ENCODE peak calls at places on chromosomes 2 and 18, in six cellular contexts. R, G, Z, A, V and U are unnamed samples.

GRCh38 chr2:109607766-109608165 is 6.0 kb downstream of the SEPTIN10 start:
- DNase-seq in Z (no peak), V (no peak), A (no peak), R (no peak), G (no peak), U (no peak)

GRCh38 chr2:31987454-31987853 is 23.4 kb downstream of the MEMO1 start:
- DNase-seq in Z (no peak), G (no peak), V (no peak), R (no peak), A (no peak), U (no peak)

GRCh38 chr2:60741588-60741987 is 14.5 kb upstream of the PAPOLG start:
- DNase-seq in V (no peak), Z (no peak), A (no peak), R (no peak), G (no peak), U (no peak)

GRCh38 chr2:62217980-62218379 is 22.1 kb downstream of the B3GNT2 start:
- DNase-seq in Z (no peak), A (no peak), G (no peak), V (no peak), R (no peak), U (no peak)

GRCh38 chr2:68059769-68060525 is 2.9 kb downstream of the C1D start:
- DNase-seq in R (no peak), A (no peak), G (no peak), V (no peak), Z (no peak), U (no peak)

GRCh38 chr2:32485399-32485798 is 128.6 kb downstream of the BIRC6 start:
- DNase-seq in A (no peak), R (no peak), Z (no peak), V (no peak), G (no peak), U (no peak)

GRCh38 chr2:166104084-166104483 is 23.7 kb downstream of the SCN1A start:
- DNase-seq in A (no peak), G (no peak), V (no peak), Z (no peak), R (no peak), U (no peak)

GRCh38 chr2:74425523-74425922 is 4.0 kb downstream of the WDR54 start:
- DNase-seq in R (no peak), V (no peak), A (no peak), G (peak; percentile 68), Z (no peak), U (no peak)

GRCh38 chr2:28649481-28650260 is 102.0 kb upstream of the PPP1CB start:
- DNase-seq in A (no peak), G (peak; percentile 36), R (no peak), V (no peak), Z (peak; percentile 60), U (no peak)

GRCh38 chr2:233800231-233800630 is 22.1 kb downstream of the MROH2A start:
- DNase-seq in Z (no peak), R (no peak), G (no peak), V (no peak), A (no peak), U (no peak)

GRCh38 chr2:31446848-31447247 is 32.3 kb upstream of the XDH start:
- DNase-seq in A (no peak), G (no peak), V (no peak), Z (no peak), R (no peak), U (no peak)

GRCh38 chr2:21289994-21290393 is 166.2 kb downstream of the TDRD15 start:
- DNase-seq in Z (no peak), R (no peak), A (no peak), G (no peak), V (no peak), U (no peak)

GRCh38 chr18:32389868-32390267 is 80.8 kb downstream of the GAREM1 start:
- DNase-seq in Z (no peak), R (no peak), V (no peak), G (no peak), A (no peak), U (no peak)

GRCh38 chr2:39499336-39499735 is 62.3 kb upstream of the MAP4K3 start:
- DNase-seq in A (no peak), Z (no peak), G (no peak), V (no peak), R (no peak), U (no peak)

GRCh38 chr18:3332376-3332775 is 70.4 kb downstream of the MYL12B start:
- DNase-seq in A (no peak), G (no peak), Z (no peak), V (no peak), R (no peak), U (no peak)

GRCh38 chr18:79200546-79201268 is 131.5 kb downstream of the ATP9B start:
- DNase-seq in G (no peak), Z (peak; percentile 8), A (no peak), R (no peak), V (no peak), U (no peak)

GRCh38 chr2:10057231-10058107 is 14.1 kb downstream of the KLF11 start:
- DNase-seq in R (peak; percentile 85), G (peak; percentile 51), Z (no peak), V (peak; percentile 85), A (no peak), U (peak; percentile 92)

GRCh38 chr2:29063646-29064372 is 10.5 kb downstream of the PCARE start:
- DNase-seq in G (no peak), V (no peak), A (no peak), Z (no peak), R (no peak), U (no peak)

GRCh38 chr18:46481048-46481846 is 175.8 kb downstream of the LOXHD1 start:
- DNase-seq in V (peak; percentile 87), R (peak; percentile 30), Z (peak; percentile 27), G (peak; percentile 28), A (no peak), U (peak; percentile 80)

GRCh38 chr2:240568678-240569522 is 616 bp downstream of the RNPEPL1 start:
- DNase-seq in G (no peak), A (no peak), Z (no peak), R (peak; percentile 34), V (peak; percentile 67), U (peak; percentile 36)

GRCh38 chr18:49243391-49243790 is 217.1 kb downstream of the DYM start:
- DNase-seq in V (no peak), A (no peak), G (no peak), R (no peak), Z (no peak), U (no peak)

GRCh38 chr2:237231593-237231992 is 145.9 kb downstream of the COPS8 start:
- DNase-seq in A (no peak), G (no peak), V (no peak), Z (no peak), R (no peak), U (no peak)

GRCh38 chr2:237236188-237236587 is 150.5 kb downstream of the COPS8 start:
- DNase-seq in Z (no peak), V (no peak), A (no peak), R (no peak), G (no peak), U (no peak)

GRCh38 chr2:237232166-237232565 is 146.5 kb downstream of the COPS8 start:
- DNase-seq in A (no peak), G (no peak), Z (no peak), R (no peak), V (no peak), U (no peak)

GRCh38 chr2:237234268-237234667 is 148.6 kb downstream of the COPS8 start:
- DNase-seq in A (no peak), V (no peak), G (no peak), Z (no peak), R (no peak), U (no peak)

DNA sequence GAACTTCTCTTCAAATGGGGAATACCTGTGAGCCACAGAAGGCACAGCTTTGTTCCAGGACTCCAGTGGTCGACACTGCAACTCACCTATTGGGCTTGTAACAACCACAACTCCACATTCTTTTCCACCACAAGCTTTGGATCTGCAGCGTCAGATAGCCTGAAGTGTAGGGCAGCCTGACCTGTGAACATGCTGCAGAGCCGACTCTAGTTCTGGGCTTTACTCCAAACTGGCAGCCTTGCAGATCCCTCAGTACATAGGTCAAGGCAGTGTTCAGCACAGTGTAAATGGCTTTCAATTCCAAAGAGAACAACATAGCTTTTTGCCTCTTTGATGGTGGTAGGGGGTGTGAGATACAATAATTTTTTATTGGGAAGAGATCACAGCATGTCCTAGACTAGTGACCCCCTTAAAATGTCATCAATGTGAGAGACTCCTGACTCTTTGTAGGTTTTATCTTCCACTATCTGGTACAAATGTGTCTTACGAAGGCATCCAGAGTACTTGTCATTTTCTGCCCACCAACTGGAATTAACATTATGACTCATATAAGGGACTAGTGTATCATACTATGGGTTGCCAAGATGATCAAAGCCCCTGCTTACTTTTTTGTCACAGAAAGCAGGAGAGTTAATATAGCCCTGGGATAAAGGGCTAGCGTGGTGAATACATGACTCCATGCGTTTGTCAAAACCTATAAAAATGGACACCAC is 149.8 kb downstream of the COPS8 start:
- DNase-seq in V (no peak), A (no peak), Z (no peak), G (peak; percentile 12), R (no peak), U (no peak)
- TF ChIP-seq ATF3 in V (no peak), A (no peak), Z (no peak), G (no peak), R (no peak), U (no peak)

GRCh38 chr2:154130821-154131220 is 259.1 kb downstream of the GALNT13 start:
- DNase-seq in G (no peak), R (no peak), A (no peak), V (no peak), Z (no peak), U (no peak)

GRCh38 chr2:154132827-154133226 is 261.1 kb downstream of the GALNT13 start:
- DNase-seq in R (no peak), Z (no peak), A (no peak), G (no peak), V (no peak), U (no peak)

GRCh38 chr2:154133823-154134222 is 262.1 kb downstream of the GALNT13 start:
- DNase-seq in Z (no peak), G (no peak), A (no peak), V (no peak), R (no peak), U (no peak)
- TF ChIP-seq ATF3 in Z (no peak), G (no peak), A (no peak), V (no peak), R (no peak), U (no peak)

GRCh38 chr2:96098900-96099590 is 17.3 kb downstream of the ADRA2B start:
- DNase-seq in R (no peak), G (no peak), V (peak; percentile 43), Z (no peak), A (no peak), U (peak; percentile 9)
- TF ChIP-seq ATF3 in R (no peak), G (no peak), V (no peak), Z (no peak), A (no peak), U (no peak)

DNA sequence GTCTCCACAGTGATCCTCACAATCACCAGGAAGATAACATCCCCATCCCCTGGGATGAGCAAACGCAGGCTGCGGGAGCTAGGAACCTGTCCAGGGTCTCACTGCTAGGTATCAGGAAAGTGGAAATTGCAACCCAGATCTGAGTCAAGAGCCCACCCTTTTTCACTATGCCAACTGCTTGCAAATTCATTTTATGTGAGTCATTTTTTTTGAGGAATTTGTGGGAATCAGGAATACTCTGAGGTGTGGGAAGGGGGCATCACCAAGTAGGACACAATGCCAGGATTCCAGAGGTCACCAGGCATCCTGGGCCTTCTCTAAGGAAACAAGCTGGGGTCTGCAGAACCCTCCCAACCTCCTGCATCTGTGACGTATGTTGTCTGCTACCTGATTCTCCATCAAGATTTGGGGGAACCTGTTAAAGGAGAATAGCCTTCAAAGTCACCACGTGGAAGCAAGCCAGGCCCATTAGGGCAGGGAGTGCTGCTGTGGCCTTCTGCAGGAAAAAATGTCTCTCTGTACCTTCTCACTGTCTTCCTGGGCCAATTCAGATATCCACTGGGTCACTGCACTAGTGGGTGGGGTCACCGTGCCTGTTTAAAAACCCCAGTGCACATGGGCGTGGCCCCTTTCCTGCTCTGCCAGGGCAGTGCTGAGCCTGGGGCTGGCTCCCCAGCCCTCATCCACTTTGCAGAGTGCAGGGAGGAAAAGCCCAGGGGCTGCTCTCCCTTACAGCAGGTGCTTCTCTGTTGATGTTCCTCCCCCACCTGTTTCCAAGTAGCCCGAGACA is 50.2 kb downstream of the MCFD2 start:
- DNase-seq in R (no peak), Z (no peak), V (no peak), G (no peak), A (no peak), U (no peak)
- TF ChIP-seq ATF3 in R (no peak), Z (no peak), V (no peak), G (no peak), A (no peak), U (no peak)